ENCODE peak calls at places on chromosomes 3 and 15, in four cellular contexts. L is suprapubic skin, F is left lung, B is tibial artery. T is an unnamed sample.
A peak's percentile ranks its signal among the peaks of the same experiment; 100 is the strongest.

GRCh38 chr15:64105113-64105704 is 9.4 kb downstream of the SNX1 start:
- DNase-seq in F (no peak), L (no peak), B (peak; percentile 56), T (no peak)

GRCh38 chr3:27943106-27943505 is 221.0 kb upstream of the EOMES start:
- DNase-seq in B (no peak), L (no peak), F (no peak), T (no peak)

GRCh38 chr15:90358124-90359033 is 6.3 kb downstream of the ZNF774 start:
- DNase-seq in B (no peak), L (no peak), F (no peak), T (no peak)

GRCh38 chr3:123158899-123159390 is 42.8 kb upstream of the SEC22A start:
- DNase-seq in B (no peak), L (no peak), F (no peak), T (no peak)

GRCh38 chr15:68816795-68817303 is 3.8 kb downstream of the ANP32A start:
- DNase-seq in B (no peak), F (no peak), L (no peak), T (no peak)

GRCh38 chr3:106333911-106334618 is 465.3 kb upstream of the CBLB start:
- DNase-seq in F (no peak), B (no peak), L (no peak), T (no peak)

GRCh38 chr15:62883938-62884479 is 158.5 kb upstream of the TPM1 start:
- DNase-seq in B (no peak), L (no peak), F (no peak), T (no peak)

GRCh38 chr3:133384331-133385027 is 15.4 kb upstream of the BFSP2 start:
- DNase-seq in F (peak; percentile 82), L (no peak), B (peak; percentile 28), T (peak; percentile 22)

GRCh38 chr3:127035672-127036071 is 52.8 kb downstream of the PLXNA1 start:
- DNase-seq in F (peak; percentile 91), L (peak; percentile 86), B (peak; percentile 52), T (no peak)

GRCh38 chr3:41581700-41582099 is 380.2 kb downstream of the ULK4 start:
- DNase-seq in L (no peak), B (no peak), F (no peak), T (peak; percentile 18)

GRCh38 chr3:108493862-108494261 is 16.5 kb downstream of the MYH15 start:
- DNase-seq in F (peak; percentile 47), L (no peak), B (no peak), T (no peak)

GRCh38 chr3:55567615-55568014 is 80.5 kb upstream of the WNT5A start:
- DNase-seq in L (no peak), B (no peak), F (no peak), T (no peak)

GRCh38 chr3:151788401-151788800 is 25.5 kb upstream of the AADAC start:
- DNase-seq in L (no peak), B (no peak), F (no peak), T (no peak)

GRCh38 chr3:159200176-159200575 is 398.3 kb downstream of the MFSD1 start:
- DNase-seq in F (no peak), L (no peak), B (no peak), T (no peak)

GRCh38 chr3:71202848-71203390 is 380.6 kb downstream of the FOXP1 start:
- DNase-seq in F (no peak), B (no peak), L (no peak), T (no peak)

GRCh38 chr15:35546581-35547381 is 816 bp upstream of the DPH6 start:
- DNase-seq in B (no peak), L (no peak), F (no peak), T (no peak)

GRCh38 chr3:94293793-94294195 is 230.9 kb downstream of the NSUN3 start:
- DNase-seq in L (no peak), B (no peak), F (no peak), T (no peak)

GRCh38 chr15:65400760-65401606 is 21.8 kb downstream of the IGDCC4 start:
- DNase-seq in L (no peak), F (no peak), B (peak; percentile 42), T (no peak)

GRCh38 chr15:80608688-80609087 is 86.4 kb upstream of the ABHD17C start:
- DNase-seq in L (no peak), B (no peak), F (no peak), T (no peak)

GRCh38 chr15:57429098-57429497 is 52.8 kb downstream of the CGNL1 start:
- DNase-seq in L (no peak), F (no peak), B (no peak), T (no peak)

GRCh38 chr15:99981223-99981647 is 248.0 kb upstream of the LYSMD4 start:
- DNase-seq in L (no peak), F (no peak), B (no peak), T (no peak)

GRCh38 chr15:64532515-64532914 is 72.1 kb downstream of the ZNF609 start:
- DNase-seq in L (no peak), F (no peak), B (no peak), T (no peak)

GRCh38 chr3:176906046-176906905 is 291.0 kb downstream of the TBL1XR1 start:
- DNase-seq in B (no peak), F (no peak), L (no peak), T (no peak)

GRCh38 chr3:52230889-52231499 is 5.5 kb upstream of the TLR9 start:
- DNase-seq in B (no peak), L (no peak), F (no peak), T (no peak)

GRCh38 chr3:10311710-10312109 is 9.2 kb downstream of the SEC13 start:
- DNase-seq in L (peak; percentile 54), F (no peak), B (no peak), T (no peak)

GRCh38 chr3:118011910-118012309 is 1022.7 kb downstream of the IGSF11 start:
- DNase-seq in L (no peak), F (no peak), B (no peak), T (no peak)

GRCh38 chr15:46386356-46386755 is 751.5 kb downstream of the SQOR start:
- DNase-seq in B (no peak), F (no peak), L (no peak), T (no peak)

GRCh38 chr15:96093063-96093462 is 237.4 kb upstream of the NR2F2 start:
- DNase-seq in F (no peak), B (no peak), L (no peak), T (no peak)

GRCh38 chr15:25342629-25343028 is 96.2 kb downstream of the UBE3A start:
- DNase-seq in L (no peak), F (no peak), B (no peak), T (no peak)

GRCh38 chr3:175146258-175146657 is 287.1 kb downstream of the NAALADL2 start:
- DNase-seq in F (no peak), L (no peak), B (no peak), T (no peak)
- TF ChIP-seq CTCF in F (no peak), L (no peak), B (peak; percentile 9), T (no peak)

GRCh38 chr15:44550734-44551133 is 13.8 kb downstream of the EIF3J start:
- DNase-seq in L (no peak), B (no peak), F (no peak), T (no peak)
- TF ChIP-seq CTCF in L (no peak), B (no peak), F (no peak), T (no peak)

GRCh38 chr3:17741621-17742091 is 775 bp downstream of the TBC1D5 start:
- DNase-seq in F (no peak), B (no peak), L (no peak), T (no peak)
- TF ChIP-seq CTCF in F (no peak), B (no peak), L (no peak), T (no peak)

DNA sequence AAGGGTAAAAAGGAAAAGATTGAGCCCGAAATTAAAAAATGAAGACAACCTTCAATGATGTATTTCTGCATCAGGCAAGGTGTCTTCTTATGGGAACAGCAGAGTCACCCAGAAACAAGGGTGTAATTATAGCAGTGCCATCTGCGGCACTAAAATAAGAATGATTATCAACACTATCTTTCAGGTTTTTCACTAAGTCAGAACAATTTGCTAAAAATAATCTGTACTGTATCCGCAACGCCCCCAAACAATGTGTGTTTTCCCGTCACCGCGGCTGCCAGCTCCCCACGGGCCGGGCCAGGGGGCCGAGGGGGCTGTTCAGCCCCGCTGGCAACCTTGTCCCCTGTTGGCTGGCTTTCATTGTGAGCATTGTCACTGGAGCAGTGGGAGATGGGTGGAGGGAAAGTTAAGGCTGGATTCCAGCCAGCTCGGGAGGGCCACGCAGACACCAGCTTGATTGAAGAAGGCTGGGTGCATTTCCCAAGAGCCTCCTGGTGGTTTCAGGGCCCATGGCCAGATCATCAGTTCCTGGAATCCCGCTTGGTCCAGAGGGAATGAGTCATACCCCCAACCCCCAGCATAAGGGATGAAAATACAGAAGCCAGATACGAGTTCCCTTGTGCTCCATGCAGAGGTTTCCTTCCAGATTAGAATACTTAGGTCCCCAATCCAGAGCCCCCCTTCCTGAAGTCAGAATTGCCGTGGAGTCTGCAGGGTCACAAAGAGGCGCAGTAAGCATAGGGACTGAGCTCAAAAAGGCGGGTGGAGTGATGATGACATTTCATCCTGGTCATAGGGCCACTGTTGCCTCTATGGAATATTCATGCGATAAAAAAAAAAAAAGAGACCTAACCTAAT is 90.2 kb upstream of the KLF13 start:
- DNase-seq in B (peak; percentile 78), F (no peak), L (peak; percentile 87), T (no peak)
- TF ChIP-seq CTCF in B (peak; percentile 25), F (no peak), L (no peak), T (no peak)

DNA sequence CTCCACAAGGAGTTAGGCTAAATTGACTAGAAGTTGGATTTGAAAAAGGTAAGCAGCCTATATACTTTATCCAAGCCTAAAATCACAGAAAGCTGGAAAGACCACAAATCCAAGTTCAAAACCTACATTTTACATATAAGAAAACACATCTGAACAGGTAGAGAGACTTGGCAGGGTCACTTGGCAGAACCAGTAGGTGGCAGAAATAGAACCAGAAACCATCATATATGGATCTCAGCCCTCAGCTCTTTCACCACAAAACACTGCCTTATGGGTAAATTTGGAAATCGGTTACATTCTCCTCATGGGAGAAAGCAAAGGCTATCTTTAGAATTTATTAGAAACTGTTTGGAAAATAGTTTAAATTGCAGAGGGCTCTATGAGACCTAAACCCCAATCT is 44.2 kb downstream of the MKRN2 start:
- DNase-seq in B (no peak), L (no peak), F (no peak), T (no peak)
- TF ChIP-seq CTCF in B (peak; percentile 30), L (no peak), F (no peak), T (no peak)

T was measured in activated B cell treated with CpG ODN at 0.5 μM for 24 hours.